ENCODE peak calls at places on chromosomes 2 and 18, in seven cellular contexts. A, Y, O, G, S, U and P are unnamed samples.

GRCh38 chr18:42412281-42412680 is 457.2 kb downstream of the PIK3C3 start:
- DNase-seq in U (no peak), G (no peak), Y (no peak), S (no peak), A (no peak), O (no peak), P (no peak)

GRCh38 chr2:131519466-131519865 is 8.2 kb upstream of the CCDC74A start:
- DNase-seq in S (no peak), G (no peak), U (no peak), Y (no peak), A (no peak), O (no peak), P (no peak)

GRCh38 chr18:60838677-60839076 is 466.1 kb upstream of the MC4R start:
- DNase-seq in S (no peak), U (no peak), A (no peak), G (no peak), O (no peak), Y (no peak), P (peak; percentile 94)

GRCh38 chr2:173075781-173076556 is at the start of gene MAP3K20:
- DNase-seq in U (peak; percentile 77), G (peak; percentile 78), Y (peak; percentile 76), O (peak; percentile 71), A (peak; percentile 42), S (peak; percentile 83), P (peak; percentile 70)

GRCh38 chr2:29789884-29790485 is 131.4 kb downstream of the ALK start:
- DNase-seq in U (no peak), S (no peak), O (no peak), G (no peak), A (no peak), Y (no peak), P (no peak)

GRCh38 chr2:108301558-108301957 is 12.9 kb downstream of the SULT1C2 start:
- DNase-seq in Y (no peak), O (no peak), S (no peak), G (no peak), A (no peak), U (no peak), P (no peak)

GRCh38 chr2:233162770-233163169 is 88.7 kb upstream of the ATG16L1 start:
- DNase-seq in Y (no peak), A (no peak), U (no peak), G (no peak), S (no peak), O (no peak), P (no peak)

GRCh38 chr2:25854613-25855012 is 23.7 kb downstream of the ASXL2 start:
- DNase-seq in A (no peak), Y (no peak), S (no peak), U (no peak), G (no peak), O (no peak), P (no peak)

GRCh38 chr2:181742908-181743722 is 62.8 kb upstream of the NEUROD1 start:
- DNase-seq in O (peak; percentile 73), U (peak; percentile 80), A (peak; percentile 15), S (peak; percentile 62), Y (peak; percentile 50), G (peak; percentile 46), P (peak; percentile 83)

GRCh38 chr2:9099341-9099751 is 95.9 kb upstream of the MBOAT2 start:
- DNase-seq in U (peak; percentile 61), S (no peak), O (peak; percentile 80), G (no peak), A (no peak), Y (no peak), P (no peak)

GRCh38 chr2:233964581-233964980 is 47.4 kb downstream of the TRPM8 start:
- DNase-seq in G (no peak), A (no peak), Y (no peak), O (no peak), U (no peak), S (no peak), P (no peak)

GRCh38 chr2:1837458-1837857 is 93.1 kb upstream of the PXDN start:
- DNase-seq in A (no peak), U (no peak), S (peak; percentile 34), Y (peak; percentile 27), O (no peak), G (no peak), P (no peak)

GRCh38 chr2:242001853-242002252 is 132.3 kb downstream of the RTP5 start:
- DNase-seq in U (no peak), O (no peak), Y (no peak), G (no peak), S (no peak), A (no peak), P (no peak)

GRCh38 chr2:25955869-25956535 is 26.3 kb downstream of the KIF3C start:
- DNase-seq in Y (no peak), S (no peak), A (no peak), O (no peak), G (no peak), U (no peak), P (no peak)

GRCh38 chr2:15119722-15120175 is 441.4 kb downstream of the NBAS start:
- DNase-seq in Y (no peak), O (no peak), S (no peak), G (no peak), U (no peak), A (no peak), P (no peak)

GRCh38 chr2:219368690-219369108 is 19.0 kb downstream of the DNPEP start:
- DNase-seq in Y (no peak), S (peak; percentile 63), G (no peak), O (peak; percentile 90), U (peak; percentile 78), A (no peak), P (peak; percentile 82)

GRCh38 chr2:30985493-30986292 is 152.5 kb downstream of the GALNT14 start:
- DNase-seq in A (no peak), S (no peak), U (no peak), G (no peak), O (no peak), Y (no peak), P (no peak)

GRCh38 chr18:36397033-36397432 is 99.5 kb downstream of the FHOD3 start:
- DNase-seq in O (no peak), S (no peak), U (no peak), G (no peak), Y (no peak), A (no peak), P (no peak)
- H2AFZ ChIP-seq in O (no peak overlapping the region), S (no peak overlapping the region), U (no peak overlapping the region), G (no peak overlapping the region), Y (no peak overlapping the region), A (no peak overlapping the region), P (no peak overlapping the region)

GRCh38 chr18:49561377-49562193 is at the start of gene LIPG:
- DNase-seq in O (peak; percentile 50), G (no peak), U (peak; percentile 77), A (peak; percentile 89), Y (peak; percentile 93), S (peak; percentile 91), P (peak; percentile 74)

GRCh38 chr18:49563701-49564100 is 1.8 kb downstream of the LIPG start:
- DNase-seq in G (no peak), S (no peak), Y (no peak), O (no peak), U (no peak), A (no peak), P (no peak)

GRCh38 chr18:49561127-49561376 is 805 bp upstream of the LIPG start:
- DNase-seq in Y (no peak), O (no peak), S (no peak), U (no peak), A (peak; percentile 27), G (no peak), P (peak; percentile 46)

GRCh38 chr18:49563130-49563540 is 1.3 kb downstream of the LIPG start:
- DNase-seq in U (no peak), A (no peak), O (no peak), G (no peak), Y (no peak), S (no peak), P (peak; percentile 22)

GRCh38 chr18:49562481-49563129 is 748 bp downstream of the LIPG start:
- DNase-seq in O (no peak), Y (peak; percentile 64), G (no peak), U (no peak), S (peak; percentile 43), A (no peak), P (peak; percentile 40)
- H2AFZ ChIP-seq in O (no peak overlapping the region), Y (no peak overlapping the region), G (no peak overlapping the region), U (no peak overlapping the region), S (no peak overlapping the region), A (peak overlapping the region; percentile 92), P (no peak overlapping the region)

GRCh38 chr18:63534615-63535014 is 7.6 kb upstream of the SERPINB12 start:
- DNase-seq in A (no peak), Y (no peak), U (no peak), G (no peak), O (no peak), S (no peak), P (no peak)

GRCh38 chr18:63523660-63524059 is 18.5 kb upstream of the SERPINB12 start:
- DNase-seq in S (no peak), U (no peak), A (no peak), G (peak; percentile 2), Y (no peak), O (peak; percentile 10), P (no peak)

GRCh38 chr18:63532471-63532870 is 9.7 kb upstream of the SERPINB12 start:
- DNase-seq in U (no peak), O (no peak), A (no peak), S (no peak), G (no peak), Y (no peak), P (no peak)

DNA sequence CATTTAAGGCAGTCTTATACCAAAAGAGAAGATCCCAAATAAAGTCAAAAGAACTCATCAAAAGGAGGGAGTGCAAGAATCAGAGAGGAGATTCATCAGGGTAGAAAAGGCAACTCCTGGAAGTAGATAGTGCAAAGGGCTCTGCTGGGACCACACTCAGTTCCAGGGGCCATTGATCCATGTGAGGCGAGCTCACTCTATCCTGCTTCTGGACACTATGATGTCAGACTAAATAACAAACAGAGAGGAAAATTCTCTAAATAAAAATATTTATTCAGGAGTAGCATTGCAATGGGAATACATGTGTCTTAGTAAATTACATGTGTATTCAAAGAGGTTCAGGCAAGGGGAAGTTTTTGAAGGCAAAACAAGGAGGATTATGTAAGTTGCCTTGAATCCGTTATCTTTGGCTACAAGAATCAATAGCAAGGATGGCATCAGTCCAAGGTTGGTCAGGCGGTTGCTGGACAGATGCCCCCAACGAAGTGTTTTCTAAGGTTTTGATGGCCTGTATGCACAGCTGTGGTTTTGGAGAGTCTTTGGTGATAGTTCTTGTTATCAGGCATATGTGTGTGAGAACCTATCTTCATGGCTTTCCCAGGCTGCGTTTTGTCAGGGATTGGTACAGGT is 13.2 kb upstream of the SERPINB12 start:
- DNase-seq in G (no peak), A (no peak), Y (no peak), U (no peak), S (no peak), O (no peak), P (no peak)
- H2AFZ ChIP-seq in G (no peak overlapping the region), A (no peak overlapping the region), Y (no peak overlapping the region), U (no peak overlapping the region), S (no peak overlapping the region), O (no peak overlapping the region), P (no peak overlapping the region)

GRCh38 chr18:69326094-69326493 is 74.6 kb upstream of the DOK6 start:
- DNase-seq in Y (no peak), G (no peak), O (no peak), A (no peak), U (peak; percentile 4), S (no peak), P (no peak)

GRCh38 chr18:69330345-69330744 is 70.3 kb upstream of the DOK6 start:
- DNase-seq in G (no peak), A (no peak), Y (no peak), O (no peak), S (peak; percentile 28), U (no peak), P (no peak)

DNA sequence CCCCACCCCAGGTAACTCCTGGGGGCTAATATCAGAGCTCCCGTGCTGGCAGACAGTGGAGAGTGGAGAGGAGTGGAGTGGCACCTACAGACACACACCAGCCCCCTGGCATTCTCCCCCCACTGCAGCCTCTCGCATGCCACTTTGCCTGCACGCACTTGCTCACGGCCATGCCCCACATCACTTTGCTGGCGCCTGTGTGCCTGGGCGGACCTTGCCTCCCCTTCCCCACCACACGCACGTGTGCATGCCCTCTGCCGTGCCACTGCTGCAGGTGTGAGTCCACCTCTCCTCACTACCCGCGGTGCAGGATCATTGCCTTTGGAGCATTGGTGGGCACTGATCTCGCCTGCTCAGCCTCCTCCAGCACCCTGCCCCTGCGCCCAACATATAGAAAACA is 72.6 kb upstream of the DOK6 start:
- DNase-seq in S (no peak), Y (no peak), A (no peak), G (no peak), O (no peak), U (no peak), P (no peak)
- H2AFZ ChIP-seq in S (no peak overlapping the region), Y (no peak overlapping the region), A (no peak overlapping the region), G (no peak overlapping the region), O (no peak overlapping the region), U (no peak overlapping the region), P (no peak overlapping the region)